ENCODE peak calls at places on chromosome 16, in seven cellular contexts. B, S, I, W, F, H and C are unnamed samples.

GRCh38 chr16:17357302-17358062 is 113.3 kb downstream of the XYLT1 start:
- DNase-seq in B (no peak), S (no peak), I (no peak), W (no peak), F (no peak), H (no peak), C (no peak)

GRCh38 chr16:4945560-4946502 is 8.9 kb upstream of the PPL start:
- DNase-seq in B (no peak), S (peak), I (peak), W (no peak), F (no peak), H (peak), C (no peak)

GRCh38 chr16:380837-381787 is 666 bp downstream of the PGAP6 start:
- DNase-seq in B (no peak), S (no peak), I (no peak), W (no peak), F (no peak), H (peak), C (no peak)

GRCh38 chr16:15961557-15962205 is 12.3 kb downstream of the ABCC1 start:
- DNase-seq in B (no peak), S (no peak), I (no peak), W (no peak), F (no peak), H (no peak), C (no peak)

GRCh38 chr16:49528035-49528434 is 154.4 kb downstream of the C16orf78 start:
- DNase-seq in B (no peak), S (no peak), I (no peak), W (no peak), F (no peak), H (no peak), C (no peak)

GRCh38 chr16:31270795-31271194 is 11.0 kb downstream of the ITGAM start:
- DNase-seq in B (no peak), S (no peak), I (no peak), W (no peak), F (no peak), H (no peak), C (no peak)

GRCh38 chr16:2056077-2056476 is 8.3 kb downstream of the TSC2 start:
- DNase-seq in B (no peak), S (no peak), I (no peak), W (no peak), F (peak), H (no peak), C (no peak)

GRCh38 chr16:50607970-50608557 is 59.9 kb downstream of the NKD1 start:
- DNase-seq in B (no peak), S (no peak), I (no peak), W (no peak), F (no peak), H (no peak), C (no peak)

GRCh38 chr16:918068-918467 is 52.7 kb downstream of the LMF1 start:
- DNase-seq in B (no peak), S (no peak), I (no peak), W (no peak), F (no peak), H (no peak), C (no peak)

GRCh38 chr16:78353610-78354009 is 254.2 kb downstream of the WWOX start:
- DNase-seq in B (no peak), S (no peak), I (no peak), W (no peak), F (no peak), H (no peak), C (no peak)

GRCh38 chr16:47873434-47873833 is 282.4 kb downstream of the ABCC12 start:
- DNase-seq in B (no peak), S (no peak), I (no peak), W (peak), F (no peak), H (no peak), C (no peak)

GRCh38 chr16:73304008-73304814 is 256.3 kb upstream of the ZFHX3 start:
- DNase-seq in B (no peak), S (no peak), I (no peak), W (no peak), F (no peak), H (no peak), C (no peak)

GRCh38 chr16:50067290-50067853 is 1.6 kb downstream of the HEATR3 start:
- DNase-seq in B (no peak), S (peak), I (peak), W (peak), F (peak), H (no peak), C (peak)

GRCh38 chr16:23914935-23915549 is 79.3 kb downstream of the PRKCB start:
- DNase-seq in B (no peak), S (no peak), I (no peak), W (no peak), F (no peak), H (no peak), C (no peak)